ENCODE peak calls at places on chromosomes 7 and 10, in ten cellular contexts. I, C, X, L, W, R, N, V, Y and T are unnamed samples.

GRCh38 chr7:2165610-2166594 is 66.8 kb downstream of the MAD1L1 start:
- DNase-seq in I (no peak), C (no peak), X (no peak), L (no peak), W (no peak), R (no peak), N (no peak), V (no peak), Y (no peak), T (no peak)

GRCh38 chr7:24869572-24869971 is 110.4 kb downstream of the OSBPL3 start:
- DNase-seq in I (no peak), C (no peak), X (no peak), L (no peak), W (no peak), R (no peak), N (no peak), V (no peak), Y (no peak), T (no peak)

GRCh38 chr7:81839708-81840359 is 70.0 kb upstream of the HGF start:
- DNase-seq in I (no peak), C (no peak), X (no peak), L (no peak), W (no peak), R (no peak), N (no peak), V (no peak), Y (no peak), T (no peak)

GRCh38 chr7:140062118-140062527 is 628 bp downstream of the PARP12 start:
- DNase-seq in I (no peak), C (no peak), X (peak; percentile 88), L (peak; percentile 51), W (no peak), R (peak; percentile 42), N (peak; percentile 46), V (no peak), Y (no peak), T (peak; percentile 13)

GRCh38 chr7:154676422-154677073 is 326.4 kb downstream of the PAXIP1 start:
- DNase-seq in I (no peak), C (no peak), X (no peak), L (no peak), W (no peak), R (no peak), N (no peak), V (no peak), Y (no peak), T (no peak)

GRCh38 chr7:78143661-78144060 is 345.1 kb downstream of the PHTF2 start:
- DNase-seq in I (no peak), C (no peak), X (no peak), L (no peak), W (no peak), R (no peak), N (no peak), V (no peak), Y (no peak), T (no peak)

GRCh38 chr10:24952146-24952700 is at the start of gene PRTFDC1:
- DNase-seq in I (no peak), C (peak; percentile 60), X (peak; percentile 82), L (peak; percentile 83), W (peak; percentile 23), R (peak; percentile 55), N (peak; percentile 40), V (no peak), Y (peak; percentile 90), T (no peak)

GRCh38 chr10:50347394-50347802 is 96.1 kb upstream of the ASAH2 start:
- DNase-seq in I (no peak), C (no peak), X (no peak), L (no peak), W (no peak), R (no peak), N (no peak), V (no peak), Y (no peak), T (no peak)

GRCh38 chr10:34716958-34717357 is 98.1 kb downstream of the PARD3 start:
- DNase-seq in I (no peak), C (no peak), X (no peak), L (no peak), W (no peak), R (no peak), N (no peak), V (no peak), Y (peak; percentile 26), T (no peak)

GRCh38 chr7:119703895-119704294 is 569.1 kb upstream of the KCND2 start:
- DNase-seq in I (no peak), C (no peak), X (no peak), L (no peak), W (no peak), R (no peak), N (no peak), V (no peak), Y (no peak), T (no peak)

GRCh38 chr7:142999793-143000192 is 27.1 kb downstream of the OR9A2 start:
- DNase-seq in I (no peak), C (no peak), X (no peak), L (no peak), W (no peak), R (no peak), N (no peak), V (no peak), Y (no peak), T (no peak)

GRCh38 chr10:19832624-19833507 is 16.6 kb downstream of the PLXDC2 start:
- DNase-seq in I (peak; percentile 78), C (no peak), X (no peak), L (no peak), W (peak; percentile 83), R (peak; percentile 46), N (no peak), V (no peak), Y (no peak), T (peak; percentile 89)

GRCh38 chr10:132365102-132365501 is 31.9 kb upstream of the PWWP2B start:
- DNase-seq in I (no peak), C (no peak), X (peak; percentile 48), L (no peak), W (no peak), R (no peak), N (no peak), V (no peak), Y (no peak), T (no peak)

GRCh38 chr10:132364594-132364970 is 32.4 kb upstream of the PWWP2B start:
- DNase-seq in I (no peak), C (no peak), X (peak; percentile 61), L (no peak), W (peak; percentile 36), R (no peak), N (no peak), V (no peak), Y (no peak), T (no peak)

GRCh38 chr10:132362151-132362611 is 30.2 kb downstream of the LRRC27 start:
- DNase-seq in I (no peak), C (no peak), X (peak; percentile 68), L (no peak), W (no peak), R (no peak), N (no peak), V (no peak), Y (no peak), T (no peak)

GRCh38 chr10:132363921-132364593 is 32.1 kb downstream of the LRRC27 start:
- DNase-seq in I (no peak), C (peak; percentile 44), X (peak; percentile 41), L (no peak), W (no peak), R (peak; percentile 88), N (peak; percentile 17), V (no peak), Y (no peak), T (no peak)

DNA sequence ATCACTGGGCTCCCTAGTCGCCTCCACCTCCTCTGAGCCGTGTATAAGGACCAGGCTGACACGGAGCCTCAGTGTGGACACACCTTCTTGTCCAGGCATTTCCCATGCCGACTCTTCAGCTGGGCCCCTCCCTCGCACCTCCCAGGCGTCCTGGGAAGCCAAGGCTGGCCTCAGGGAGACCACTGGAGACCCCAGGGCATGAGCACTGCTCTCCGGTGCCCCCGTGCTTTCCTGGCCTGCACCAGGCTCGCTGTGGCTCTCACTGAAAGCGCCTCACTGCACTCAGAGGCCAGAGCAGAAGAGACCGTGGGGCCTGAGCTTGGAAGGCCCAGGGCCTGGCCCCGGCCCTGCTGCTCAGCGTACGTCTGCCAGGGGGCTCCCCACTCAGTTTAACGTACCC is 31.4 kb downstream of the LRRC27 start:
- DNase-seq in I (no peak), C (no peak), X (peak; percentile 59), L (no peak), W (no peak), R (no peak), N (no peak), V (no peak), Y (no peak), T (no peak)
- TF ChIP-seq CTCF in I (no peak), C (no peak), X (no peak), L (no peak), W (no peak), R (peak; percentile 36), N (no peak), V (no peak), Y (no peak), T (no peak)

DNA sequence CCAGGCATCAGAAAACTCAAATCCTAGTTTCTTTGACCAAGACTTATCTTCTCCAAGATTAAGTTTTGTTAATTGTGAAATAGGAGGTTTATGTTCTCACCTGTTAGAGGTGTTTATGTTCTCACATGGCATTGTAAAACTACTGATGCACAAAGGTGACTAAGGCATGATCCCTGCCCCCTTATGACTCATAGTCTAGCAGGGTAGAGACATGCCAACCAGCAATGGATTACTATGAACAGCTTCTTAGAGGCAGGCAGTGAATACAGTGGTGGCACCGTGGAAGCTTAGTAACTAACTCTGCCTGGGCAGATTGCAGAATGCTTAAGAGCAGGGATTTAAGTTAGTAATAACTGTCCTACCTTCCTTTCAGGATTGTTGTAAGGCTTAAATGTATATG is 400.9 kb downstream of the SORCS3 start:
- DNase-seq in I (no peak), C (no peak), X (no peak), L (no peak), W (no peak), R (no peak), N (no peak), V (no peak), Y (no peak), T (peak; percentile 11)
- H3K27ac ChIP-seq in I (no peak overlapping the region), C (no peak overlapping the region), X (no peak overlapping the region), L (no peak overlapping the region), W (no peak overlapping the region), R (no peak overlapping the region), N (no peak overlapping the region), V (no peak overlapping the region), Y (no peak overlapping the region), T (no peak overlapping the region)

GRCh38 chr10:132634947-132635271 is 97.3 kb downstream of the INPP5A start:
- DNase-seq in I (no peak), C (no peak), X (no peak), L (no peak), W (no peak), R (no peak), N (no peak), V (no peak), Y (no peak), T (no peak)
- H3K4me1 ChIP-seq in I (no peaks in the 10 kb centered on the region), C (peaks cover 3% of the 10 kb centered on the region), X (peaks cover 37% of the 10 kb centered on the region), L (no peaks in the 10 kb centered on the region), W (peaks cover 16% of the 10 kb centered on the region), R (no peaks in the 10 kb centered on the region), N (peaks cover 2% of the 10 kb centered on the region), V (peaks cover 13% of the 10 kb centered on the region), Y (peaks cover 98% of the 10 kb centered on the region), T (no peaks in the 10 kb centered on the region)

DNA sequence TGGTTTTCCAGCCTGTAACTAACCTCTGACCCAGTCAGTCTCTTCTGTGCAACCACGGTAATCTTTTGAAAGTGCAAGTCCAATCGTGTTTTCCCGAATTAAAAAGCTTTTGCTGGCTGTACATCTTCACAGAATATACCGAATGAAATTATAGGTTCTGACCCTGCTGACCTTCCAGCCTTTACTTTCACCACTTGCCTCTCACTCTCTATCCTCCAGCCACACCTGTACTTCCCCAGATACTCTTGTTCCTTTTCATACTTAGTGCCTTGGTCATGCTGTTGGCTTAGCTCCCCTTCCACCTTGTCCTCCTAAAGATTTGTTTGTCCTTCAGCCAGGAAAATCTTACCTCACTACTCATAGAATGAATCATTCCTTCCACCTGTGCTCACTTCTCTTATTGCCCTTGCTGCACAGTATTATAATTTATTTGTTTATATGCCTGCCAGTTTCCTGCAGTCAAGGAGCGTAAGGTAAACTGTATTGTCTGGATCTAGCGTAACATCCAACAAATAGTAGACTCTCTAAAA is 2.3 kb upstream of the PNPLA8 start:
- DNase-seq in I (no peak), C (no peak), X (no peak), L (no peak), W (no peak), R (no peak), N (no peak), V (no peak), Y (no peak), T (peak; percentile 73)
- TF ChIP-seq CTCF in I (no peak), C (no peak), X (no peak), L (no peak), W (no peak), R (no peak), N (no peak), V (no peak), Y (no peak), T (no peak)